ENCODE peak calls at places on chromosome 10, in four cellular contexts. One of them, this sample, is unnamed.

GRCh38 chr10:14173706-14174594 is 156.8 kb downstream of the FRMD4A start:
- DNase-seq in CD8-positive, alpha-beta T cell: no peak
- DNase-seq in right lobe of liver: no peak
- DNase-seq in K562: no peak
- DNase-seq in this sample: no peak

GRCh38 chr10:86449926-86450558 is 71.5 kb downstream of the WAPL start:
- DNase-seq in right lobe of liver: no peak
- DNase-seq in K562: no peak
- DNase-seq in CD8-positive, alpha-beta T cell: no peak
- DNase-seq in this sample: no peak

GRCh38 chr10:33665512-33665911 is 331.0 kb upstream of the NRP1 start:
- DNase-seq in K562: no peak
- DNase-seq in CD8-positive, alpha-beta T cell: no peak
- DNase-seq in right lobe of liver: no peak
- DNase-seq in this sample: no peak

GRCh38 chr10:102140913-102141540 is 8.2 kb downstream of the PPRC1 start:
- DNase-seq in right lobe of liver: no peak
- DNase-seq in CD8-positive, alpha-beta T cell: no peak
- DNase-seq in K562: no peak
- DNase-seq in this sample: no peak

GRCh38 chr10:124875596-124875995 is 66.3 kb upstream of the ZRANB1 start:
- DNase-seq in right lobe of liver: no peak
- DNase-seq in K562: no peak
- DNase-seq in CD8-positive, alpha-beta T cell: no peak
- DNase-seq in this sample: no peak

GRCh38 chr10:123301077-123301875 is 147.1 kb downstream of the BUB3 start:
- DNase-seq in CD8-positive, alpha-beta T cell: no peak
- DNase-seq in right lobe of liver: no peak
- DNase-seq in K562: no peak
- DNase-seq in this sample: peak; percentile 36

GRCh38 chr10:36608251-36608650 is 517.1 kb upstream of the ANKRD30A start:
- DNase-seq in K562: no peak
- DNase-seq in right lobe of liver: no peak
- DNase-seq in CD8-positive, alpha-beta T cell: no peak
- DNase-seq in this sample: no peak

GRCh38 chr10:30557884-30558283 is 71.7 kb downstream of the LYZL2 start:
- DNase-seq in right lobe of liver: peak; percentile 46
- DNase-seq in K562: no peak
- DNase-seq in CD8-positive, alpha-beta T cell: no peak
- DNase-seq in this sample: no peak

GRCh38 chr10:124171561-124171960 is 78.2 kb upstream of the CHST15 start:
- DNase-seq in CD8-positive, alpha-beta T cell: no peak
- DNase-seq in right lobe of liver: no peak
- DNase-seq in K562: no peak
- DNase-seq in this sample: no peak

GRCh38 chr10:83045731-83046130 is 1093.6 kb upstream of the GHITM start:
- DNase-seq in K562: no peak
- DNase-seq in right lobe of liver: no peak
- DNase-seq in CD8-positive, alpha-beta T cell: no peak
- DNase-seq in this sample: no peak

GRCh38 chr10:79142522-79143309 is 74.0 kb downstream of the ZMIZ1 start:
- DNase-seq in right lobe of liver: no peak
- DNase-seq in CD8-positive, alpha-beta T cell: no peak
- DNase-seq in K562: no peak
- DNase-seq in this sample: no peak

GRCh38 chr10:80199828-80200227 is 5.5 kb downstream of the ANXA11 start:
- DNase-seq in CD8-positive, alpha-beta T cell: no peak
- DNase-seq in K562: no peak
- DNase-seq in right lobe of liver: no peak
- DNase-seq in this sample: peak; percentile 37

GRCh38 chr10:99908512-99908911 is 101.2 kb downstream of the DNMBP start:
- DNase-seq in K562: no peak
- DNase-seq in right lobe of liver: no peak
- DNase-seq in CD8-positive, alpha-beta T cell: no peak
- DNase-seq in this sample: no peak

GRCh38 chr10:60098676-60099601 is 192.6 kb upstream of the CCDC6 start:
- DNase-seq in K562: peak; percentile 57
- DNase-seq in CD8-positive, alpha-beta T cell: no peak
- DNase-seq in right lobe of liver: no peak
- DNase-seq in this sample: no peak

GRCh38 chr10:131038056-131038455 is 273.5 kb downstream of the TCERG1L start:
- DNase-seq in K562: no peak
- DNase-seq in right lobe of liver: no peak
- DNase-seq in CD8-positive, alpha-beta T cell: no peak
- DNase-seq in this sample: no peak

GRCh38 chr10:102752934-102753664 is 9.4 kb downstream of the WBP1L start:
- DNase-seq in right lobe of liver: no peak
- DNase-seq in K562: no peak
- DNase-seq in CD8-positive, alpha-beta T cell: no peak
- DNase-seq in this sample: no peak

GRCh38 chr10:73113543-73113942 is 3.3 kb downstream of the NUDT13 start:
- DNase-seq in CD8-positive, alpha-beta T cell: no peak
- DNase-seq in right lobe of liver: no peak
- DNase-seq in K562: no peak
- DNase-seq in this sample: no peak

GRCh38 chr10:70430489-70431445 is 10.7 kb downstream of the NODAL start:
- DNase-seq in right lobe of liver: peak; percentile 49
- DNase-seq in CD8-positive, alpha-beta T cell: no peak
- DNase-seq in K562: no peak
- DNase-seq in this sample: peak; percentile 40

DNA sequence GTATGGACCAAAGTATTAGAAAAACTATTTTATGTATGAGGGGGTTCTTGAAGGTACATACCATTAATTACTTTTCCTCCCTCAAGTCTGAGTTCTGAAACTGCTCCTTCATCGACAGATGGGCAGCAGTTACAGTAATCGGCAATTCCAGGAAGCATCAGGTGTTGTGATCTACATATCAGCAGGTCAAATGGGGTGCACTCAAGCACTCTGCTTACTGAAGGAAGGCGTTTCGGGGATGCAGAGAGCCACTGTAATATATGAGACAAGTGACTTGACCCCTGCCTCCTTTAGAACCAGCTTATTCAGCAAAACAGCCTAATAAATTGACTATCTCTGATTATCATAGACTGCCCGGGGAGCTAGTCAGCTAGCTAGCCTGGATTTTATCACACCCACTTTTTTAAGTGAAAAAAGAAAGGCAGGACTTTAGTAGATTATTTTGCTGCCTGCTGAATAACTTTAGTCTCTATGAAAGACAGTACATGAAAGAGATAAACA is 4.2 kb downstream of the SMNDC1 start:
- DNase-seq in right lobe of liver: no peak
- DNase-seq in CD8-positive, alpha-beta T cell: no peak
- DNase-seq in K562: no peak
- DNase-seq in this sample: no peak
- H3K36me3 ChIP-seq in right lobe of liver: peaks cover 14% of the 10 kb centered on the region
- H3K36me3 ChIP-seq in CD8-positive, alpha-beta T cell: peaks cover 42% of the 10 kb centered on the region
- H3K36me3 ChIP-seq in K562: peaks cover 79% of the 10 kb centered on the region
- H3K36me3 ChIP-seq in this sample: peaks cover 3% of the 10 kb centered on the region

DNA sequence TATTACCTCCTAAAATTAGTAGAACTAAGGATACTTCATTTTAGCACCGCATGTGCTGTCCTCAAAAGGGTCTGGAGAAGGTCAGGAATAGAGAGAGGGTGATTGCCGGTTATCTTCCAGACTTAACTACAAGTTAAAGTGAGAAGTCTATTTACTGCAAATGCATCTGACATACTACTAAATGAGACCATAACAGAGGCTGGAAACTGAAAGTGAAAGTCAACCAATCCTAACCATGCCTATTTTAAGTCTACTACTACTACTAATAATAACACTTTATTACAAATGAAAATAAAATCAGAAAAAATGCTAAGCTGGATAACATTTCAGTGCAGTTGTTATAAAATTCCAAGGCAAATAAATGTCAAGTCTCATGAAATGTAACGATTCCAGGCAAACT is 244.7 kb downstream of the KIF20B start:
- DNase-seq in CD8-positive, alpha-beta T cell: no peak
- DNase-seq in right lobe of liver: no peak
- DNase-seq in K562: no peak
- DNase-seq in this sample: no peak
- H3K4me3 ChIP-seq in CD8-positive, alpha-beta T cell: no peak overlapping the region
- H3K4me3 ChIP-seq in right lobe of liver: no peak overlapping the region
- H3K4me3 ChIP-seq in K562: no peak overlapping the region
- H3K4me3 ChIP-seq in this sample: no peak overlapping the region

GRCh38 chr10:110208614-110209398 is 1.4 kb downstream of the MXI1 start:
- DNase-seq in CD8-positive, alpha-beta T cell: no peak
- DNase-seq in K562: peak; percentile 31
- DNase-seq in right lobe of liver: peak; percentile 49
- DNase-seq in this sample: no peak

GRCh38 chr10:110206988-110207804 is at the start of gene MXI1:
- DNase-seq in right lobe of liver: peak; percentile 85
- DNase-seq in K562: peak; percentile 64
- DNase-seq in CD8-positive, alpha-beta T cell: no peak
- DNase-seq in this sample: peak; percentile 83

GRCh38 chr10:110209399-110209925 is 2.1 kb downstream of the MXI1 start:
- DNase-seq in CD8-positive, alpha-beta T cell: no peak
- DNase-seq in right lobe of liver: no peak
- DNase-seq in K562: peak; percentile 13
- DNase-seq in this sample: peak; percentile 76

GRCh38 chr10:110209926-110210662 is 2.7 kb downstream of the MXI1 start:
- DNase-seq in right lobe of liver: peak; percentile 82
- DNase-seq in K562: peak; percentile 43
- DNase-seq in CD8-positive, alpha-beta T cell: peak; percentile 48
- DNase-seq in this sample: peak; percentile 76

GRCh38 chr10:110207805-110208613 is 604 bp downstream of the MXI1 start:
- DNase-seq in right lobe of liver: peak; percentile 54
- DNase-seq in K562: peak; percentile 42
- DNase-seq in CD8-positive, alpha-beta T cell: no peak
- DNase-seq in this sample: peak; percentile 51
- H3K27me3 ChIP-seq in right lobe of liver: no peaks in the 10 kb centered on the region
- H3K27me3 ChIP-seq in K562: no peaks in the 10 kb centered on the region
- H3K27me3 ChIP-seq in CD8-positive, alpha-beta T cell: no peaks in the 10 kb centered on the region
- H3K27me3 ChIP-seq in this sample: no peaks in the 10 kb centered on the region

GRCh38 chr10:1086787-1087186 is 30.6 kb downstream of the WDR37 start:
- DNase-seq in CD8-positive, alpha-beta T cell: no peak
- DNase-seq in K562: no peak
- DNase-seq in right lobe of liver: no peak
- DNase-seq in this sample: no peak

GRCh38 chr10:1085258-1085657 is 29.1 kb downstream of the WDR37 start:
- DNase-seq in right lobe of liver: no peak
- DNase-seq in K562: no peak
- DNase-seq in CD8-positive, alpha-beta T cell: no peak
- DNase-seq in this sample: no peak

GRCh38 chr10:1084011-1084950 is 28.1 kb downstream of the WDR37 start:
- DNase-seq in CD8-positive, alpha-beta T cell: no peak
- DNase-seq in K562: no peak
- DNase-seq in right lobe of liver: no peak
- DNase-seq in this sample: no peak

GRCh38 chr10:1078668-1079067 is 22.5 kb downstream of the WDR37 start:
- DNase-seq in K562: no peak
- DNase-seq in right lobe of liver: no peak
- DNase-seq in CD8-positive, alpha-beta T cell: no peak
- DNase-seq in this sample: no peak

GRCh38 chr10:1083581-1083980 is 27.4 kb downstream of the WDR37 start:
- DNase-seq in K562: no peak
- DNase-seq in CD8-positive, alpha-beta T cell: no peak
- DNase-seq in right lobe of liver: no peak
- DNase-seq in this sample: no peak
- H3K36me3 ChIP-seq in K562: peaks cover 67% of the 10 kb centered on the region
- H3K36me3 ChIP-seq in CD8-positive, alpha-beta T cell: peaks cover 64% of the 10 kb centered on the region
- H3K36me3 ChIP-seq in right lobe of liver: peaks cover 23% of the 10 kb centered on the region
- H3K36me3 ChIP-seq in this sample: peaks cover 5% of the 10 kb centered on the region

DNA sequence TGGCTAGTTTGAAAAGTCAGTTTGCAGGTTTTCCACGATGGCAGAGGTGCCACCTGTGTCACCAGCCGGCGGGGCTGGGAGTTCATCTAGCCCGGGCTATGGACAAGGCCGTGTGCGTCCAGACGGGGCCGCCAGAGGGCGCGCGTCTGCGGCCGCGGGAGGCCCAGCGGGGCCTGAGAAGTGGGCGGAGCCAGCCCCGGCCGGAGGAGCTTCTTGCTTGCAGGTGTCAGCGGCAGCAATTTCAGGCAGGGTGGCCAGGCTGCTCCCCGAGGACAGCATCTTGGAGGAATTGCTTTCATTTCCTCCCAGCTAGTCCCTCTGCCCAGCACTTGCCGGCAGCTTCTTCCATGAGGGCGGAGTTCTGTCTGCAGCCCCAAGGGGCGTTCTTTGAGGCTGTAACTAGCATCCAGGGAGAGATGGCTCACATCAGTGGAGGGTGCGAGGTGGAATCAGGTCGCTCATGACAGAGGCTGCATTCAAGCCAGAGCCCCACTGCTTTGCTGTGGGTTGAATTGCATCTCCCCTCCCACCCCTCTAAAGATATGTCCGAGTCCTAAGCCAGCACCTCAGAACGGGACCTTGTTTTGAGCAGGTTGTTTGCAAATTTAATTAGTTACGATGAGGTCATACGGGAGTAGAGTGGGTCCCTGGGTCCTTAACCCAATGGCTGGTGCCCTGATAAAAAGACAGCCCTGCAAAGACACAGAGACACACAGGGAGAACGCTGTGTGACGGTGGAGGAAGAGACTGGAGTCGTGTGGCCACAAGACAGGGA is 85.9 kb upstream of the MKI67 start:
- DNase-seq in K562: peak; percentile 90
- DNase-seq in right lobe of liver: peak; percentile 88
- DNase-seq in CD8-positive, alpha-beta T cell: peak; percentile 68
- DNase-seq in this sample: peak; percentile 74
- H3K4me3 ChIP-seq in K562: no peak overlapping the region
- H3K4me3 ChIP-seq in right lobe of liver: no peak overlapping the region
- H3K4me3 ChIP-seq in CD8-positive, alpha-beta T cell: peak overlapping the region; percentile 43
- H3K4me3 ChIP-seq in this sample: no peak overlapping the region